ENCODE peak calls at places on chromosomes 4 and X, in ten cellular contexts. One of them, this sample, is unnamed. For H3K9me3, the result is how much of the 10 kb centered on the place peaks cover.

GRCh38 chr4:152784490-152785195 is 4.9 kb downstream of the ARFIP1 start:
- DNase-seq in right atrium auricular region: no peak
- DNase-seq in IMR-90: peak
- DNase-seq in A549: peak
- DNase-seq in heart right ventricle: peak
- DNase-seq in heart left ventricle: no peak
- DNase-seq in transverse colon: peak
- DNase-seq in suprapubic skin: no peak
- DNase-seq in CD4-positive, alpha-beta T cell: no peak
- DNase-seq in psoas muscle: no peak
- DNase-seq in this sample: no peak

GRCh38 chrX:123093792-123094191 is 90.3 kb upstream of the GRIA3 start:
- DNase-seq in right atrium auricular region: no peak
- DNase-seq in IMR-90: no peak
- DNase-seq in A549: no peak
- DNase-seq in heart right ventricle: no peak
- DNase-seq in heart left ventricle: no peak
- DNase-seq in transverse colon: no peak
- DNase-seq in suprapubic skin: no peak
- DNase-seq in CD4-positive, alpha-beta T cell: no peak
- DNase-seq in psoas muscle: no peak
- DNase-seq in this sample: no peak

GRCh38 chrX:16204538-16204937 is 37.3 kb downstream of the MAGEB17 start:
- DNase-seq in right atrium auricular region: no peak
- DNase-seq in IMR-90: no peak
- DNase-seq in A549: no peak
- DNase-seq in heart right ventricle: no peak
- DNase-seq in heart left ventricle: no peak
- DNase-seq in transverse colon: no peak
- DNase-seq in suprapubic skin: no peak
- DNase-seq in CD4-positive, alpha-beta T cell: no peak
- DNase-seq in psoas muscle: no peak
- DNase-seq in this sample: no peak

GRCh38 chrX:47311857-47312774 is 58.3 kb upstream of the ZNF157 start:
- DNase-seq in right atrium auricular region: no peak
- DNase-seq in IMR-90: peak
- DNase-seq in A549: peak
- DNase-seq in heart right ventricle: peak
- DNase-seq in heart left ventricle: no peak
- DNase-seq in transverse colon: peak
- DNase-seq in suprapubic skin: no peak
- DNase-seq in CD4-positive, alpha-beta T cell: peak
- DNase-seq in psoas muscle: no peak
- DNase-seq in this sample: peak

GRCh38 chr4:46992338-46992737 is 1.0 kb downstream of the GABRA4 start:
- DNase-seq in right atrium auricular region: no peak
- DNase-seq in IMR-90: no peak
- DNase-seq in A549: no peak
- DNase-seq in heart right ventricle: no peak
- DNase-seq in heart left ventricle: no peak
- DNase-seq in transverse colon: no peak
- DNase-seq in suprapubic skin: no peak
- DNase-seq in CD4-positive, alpha-beta T cell: no peak
- DNase-seq in psoas muscle: no peak
- DNase-seq in this sample: no peak

GRCh38 chrX:154350429-154351182 is 23.8 kb downstream of the FLNA start:
- DNase-seq in right atrium auricular region: no peak
- DNase-seq in IMR-90: no peak
- DNase-seq in A549: no peak
- DNase-seq in heart right ventricle: no peak
- DNase-seq in heart left ventricle: no peak
- DNase-seq in transverse colon: peak
- DNase-seq in suprapubic skin: no peak
- DNase-seq in CD4-positive, alpha-beta T cell: no peak
- DNase-seq in psoas muscle: peak
- DNase-seq in this sample: peak

GRCh38 chr4:25307596-25307995 is 5.0 kb upstream of the ZCCHC4 start:
- DNase-seq in right atrium auricular region: no peak
- DNase-seq in IMR-90: no peak
- DNase-seq in A549: no peak
- DNase-seq in heart right ventricle: no peak
- DNase-seq in heart left ventricle: no peak
- DNase-seq in transverse colon: no peak
- DNase-seq in suprapubic skin: no peak
- DNase-seq in CD4-positive, alpha-beta T cell: no peak
- DNase-seq in psoas muscle: no peak
- DNase-seq in this sample: no peak

GRCh38 chr4:183599690-183600089 is 59.3 kb downstream of the RWDD4 start:
- DNase-seq in right atrium auricular region: no peak
- DNase-seq in IMR-90: no peak
- DNase-seq in A549: no peak
- DNase-seq in heart right ventricle: no peak
- DNase-seq in heart left ventricle: no peak
- DNase-seq in transverse colon: no peak
- DNase-seq in suprapubic skin: no peak
- DNase-seq in CD4-positive, alpha-beta T cell: no peak
- DNase-seq in psoas muscle: no peak
- DNase-seq in this sample: no peak

GRCh38 chr4:108080752-108081151 is 88.0 kb downstream of the LEF1 start:
- DNase-seq in right atrium auricular region: no peak
- DNase-seq in IMR-90: no peak
- DNase-seq in A549: no peak
- DNase-seq in heart right ventricle: no peak
- DNase-seq in heart left ventricle: no peak
- DNase-seq in transverse colon: no peak
- DNase-seq in suprapubic skin: no peak
- DNase-seq in CD4-positive, alpha-beta T cell: peak
- DNase-seq in psoas muscle: no peak
- DNase-seq in this sample: no peak

GRCh38 chr4:145773581-145774234 is 93.8 kb downstream of the C4orf51 start:
- DNase-seq in right atrium auricular region: no peak
- DNase-seq in IMR-90: no peak
- DNase-seq in A549: no peak
- DNase-seq in heart right ventricle: no peak
- DNase-seq in heart left ventricle: peak
- DNase-seq in transverse colon: peak
- DNase-seq in suprapubic skin: no peak
- DNase-seq in CD4-positive, alpha-beta T cell: no peak
- DNase-seq in psoas muscle: no peak
- DNase-seq in this sample: no peak

GRCh38 chrX:49193542-49193964 is 6.4 kb downstream of the SYP start:
- DNase-seq in right atrium auricular region: no peak
- DNase-seq in IMR-90: no peak
- DNase-seq in A549: no peak
- DNase-seq in heart right ventricle: no peak
- DNase-seq in heart left ventricle: no peak
- DNase-seq in transverse colon: no peak
- DNase-seq in suprapubic skin: no peak
- DNase-seq in CD4-positive, alpha-beta T cell: no peak
- DNase-seq in psoas muscle: no peak
- DNase-seq in this sample: no peak

GRCh38 chrX:152637649-152638442 is at the start of gene GABRQ:
- DNase-seq in right atrium auricular region: no peak
- DNase-seq in IMR-90: no peak
- DNase-seq in A549: peak
- DNase-seq in heart right ventricle: no peak
- DNase-seq in heart left ventricle: no peak
- DNase-seq in transverse colon: peak
- DNase-seq in suprapubic skin: no peak
- DNase-seq in CD4-positive, alpha-beta T cell: no peak
- DNase-seq in psoas muscle: no peak
- DNase-seq in this sample: no peak

GRCh38 chr4:80173387-80173786 is 23.9 kb upstream of the PRDM8 start:
- DNase-seq in right atrium auricular region: no peak
- DNase-seq in IMR-90: peak
- DNase-seq in A549: no peak
- DNase-seq in heart right ventricle: no peak
- DNase-seq in heart left ventricle: no peak
- DNase-seq in transverse colon: no peak
- DNase-seq in suprapubic skin: no peak
- DNase-seq in CD4-positive, alpha-beta T cell: peak
- DNase-seq in psoas muscle: no peak
- DNase-seq in this sample: no peak

GRCh38 chr4:4418676-4419370 is 31.9 kb downstream of the NSG1 start:
- DNase-seq in right atrium auricular region: no peak
- DNase-seq in IMR-90: no peak
- DNase-seq in A549: no peak
- DNase-seq in heart right ventricle: no peak
- DNase-seq in heart left ventricle: peak
- DNase-seq in transverse colon: no peak
- DNase-seq in suprapubic skin: no peak
- DNase-seq in CD4-positive, alpha-beta T cell: no peak
- DNase-seq in psoas muscle: no peak
- DNase-seq in this sample: no peak

DNA sequence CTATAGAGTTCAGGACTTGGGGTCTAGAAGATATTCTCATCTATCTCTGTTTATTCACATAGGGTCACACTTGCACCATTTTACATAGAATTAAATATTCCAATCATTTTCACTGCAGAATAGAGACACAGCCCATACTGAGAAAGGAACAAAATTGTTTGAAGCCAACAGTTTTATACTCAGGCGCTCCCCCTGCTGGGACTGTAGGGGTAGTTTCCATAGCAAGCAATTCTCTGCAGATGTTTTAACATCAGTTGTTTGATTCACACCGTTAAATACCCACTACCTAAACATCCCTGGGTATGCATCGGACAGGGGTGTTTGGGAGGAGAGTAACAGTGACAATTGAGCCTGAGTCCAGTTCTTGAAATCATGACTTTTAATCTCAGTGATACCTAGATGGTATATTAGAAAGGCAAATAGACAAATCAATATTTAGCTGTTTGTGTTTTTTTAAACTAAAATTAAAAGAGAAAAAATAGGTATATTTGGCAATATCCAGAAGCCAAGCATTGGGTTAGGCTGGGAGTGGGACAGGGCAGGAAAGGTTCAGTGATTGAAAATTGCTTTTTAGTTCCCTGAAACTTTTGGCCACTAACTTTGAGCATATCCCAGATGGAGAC is 33.8 kb downstream of the LONRF3 start:
- DNase-seq in right atrium auricular region: no peak
- DNase-seq in IMR-90: peak
- DNase-seq in A549: peak
- DNase-seq in heart right ventricle: peak
- DNase-seq in heart left ventricle: no peak
- DNase-seq in transverse colon: peak
- DNase-seq in suprapubic skin: no peak
- DNase-seq in CD4-positive, alpha-beta T cell: peak
- DNase-seq in psoas muscle: no peak
- DNase-seq in this sample: no peak
- TF ChIP-seq CTCF in right atrium auricular region: peak
- TF ChIP-seq CTCF in IMR-90: peak
- TF ChIP-seq CTCF in A549: peak
- TF ChIP-seq CTCF in heart right ventricle: peak
- TF ChIP-seq CTCF in heart left ventricle: peak
- TF ChIP-seq CTCF in transverse colon: peak
- TF ChIP-seq CTCF in suprapubic skin: no peak
- TF ChIP-seq CTCF in CD4-positive, alpha-beta T cell: peak
- TF ChIP-seq CTCF in psoas muscle: peak
- TF ChIP-seq CTCF in this sample: peak

GRCh38 chr4:174592256-174592984 is 70.1 kb upstream of the HPGD start:
- DNase-seq in right atrium auricular region: no peak
- DNase-seq in IMR-90: no peak
- DNase-seq in A549: no peak
- DNase-seq in heart right ventricle: no peak
- DNase-seq in heart left ventricle: no peak
- DNase-seq in transverse colon: no peak
- DNase-seq in suprapubic skin: no peak
- DNase-seq in CD4-positive, alpha-beta T cell: no peak
- DNase-seq in psoas muscle: no peak
- DNase-seq in this sample: no peak
- H3K27ac ChIP-seq in right atrium auricular region: no peak
- H3K27ac ChIP-seq in IMR-90: no peak
- H3K27ac ChIP-seq in A549: peak
- H3K27ac ChIP-seq in heart right ventricle: no peak
- H3K27ac ChIP-seq in heart left ventricle: no peak
- H3K27ac ChIP-seq in transverse colon: no peak
- H3K27ac ChIP-seq in suprapubic skin: no peak
- H3K27ac ChIP-seq in CD4-positive, alpha-beta T cell: no peak
- H3K27ac ChIP-seq in psoas muscle: no peak
- H3K27ac ChIP-seq in this sample: no peak

GRCh38 chrX:1291110-1291740 is 22.6 kb downstream of the CSF2RA start:
- DNase-seq in right atrium auricular region: no peak
- DNase-seq in IMR-90: no peak
- DNase-seq in A549: no peak
- DNase-seq in heart right ventricle: no peak
- DNase-seq in heart left ventricle: no peak
- DNase-seq in transverse colon: no peak
- DNase-seq in suprapubic skin: no peak
- DNase-seq in CD4-positive, alpha-beta T cell: no peak
- DNase-seq in psoas muscle: no peak
- DNase-seq in this sample: peak
- H3K9me3 ChIP-seq in right atrium auricular region: under half
- H3K9me3 ChIP-seq in IMR-90: under half
- H3K9me3 ChIP-seq in A549: under half
- H3K9me3 ChIP-seq in heart right ventricle: under half
- H3K9me3 ChIP-seq in heart left ventricle: under half
- H3K9me3 ChIP-seq in transverse colon: under half
- H3K9me3 ChIP-seq in suprapubic skin: under half
- H3K9me3 ChIP-seq in CD4-positive, alpha-beta T cell: under half
- H3K9me3 ChIP-seq in psoas muscle: under half
- H3K9me3 ChIP-seq in this sample: under half

DNA sequence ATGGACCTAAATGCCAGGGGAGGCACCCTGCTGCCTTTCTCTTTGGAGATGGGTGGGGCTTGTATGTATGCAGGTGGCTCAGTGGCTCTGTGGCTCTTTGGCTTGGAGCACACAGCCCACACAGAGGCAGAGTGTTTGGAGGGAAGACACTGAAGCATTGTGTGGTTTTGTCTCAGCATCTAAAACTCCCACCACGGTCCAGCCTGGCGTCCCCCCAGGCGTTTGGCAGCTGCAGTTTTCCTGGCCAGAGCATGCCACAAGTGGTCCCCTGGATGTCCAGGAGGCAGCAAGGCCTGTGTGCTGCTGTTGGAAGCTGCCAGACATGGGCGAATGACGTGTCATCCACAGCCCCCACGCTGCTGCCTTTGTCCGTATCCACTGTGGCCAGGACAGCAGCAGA is 32.2 kb upstream of the PSAPL1 start:
- DNase-seq in right atrium auricular region: no peak
- DNase-seq in IMR-90: no peak
- DNase-seq in A549: no peak
- DNase-seq in heart right ventricle: no peak
- DNase-seq in heart left ventricle: no peak
- DNase-seq in transverse colon: no peak
- DNase-seq in suprapubic skin: no peak
- DNase-seq in CD4-positive, alpha-beta T cell: no peak
- DNase-seq in psoas muscle: no peak
- DNase-seq in this sample: no peak
- TF ChIP-seq CTCF in right atrium auricular region: no peak
- TF ChIP-seq CTCF in IMR-90: no peak
- TF ChIP-seq CTCF in A549: no peak
- TF ChIP-seq CTCF in heart right ventricle: no peak
- TF ChIP-seq CTCF in heart left ventricle: no peak
- TF ChIP-seq CTCF in transverse colon: no peak
- TF ChIP-seq CTCF in suprapubic skin: no peak
- TF ChIP-seq CTCF in CD4-positive, alpha-beta T cell: no peak
- TF ChIP-seq CTCF in psoas muscle: no peak
- TF ChIP-seq CTCF in this sample: no peak

GRCh38 chr4:168836482-168836881 is 173.6 kb downstream of the CBR4 start:
- DNase-seq in right atrium auricular region: no peak
- DNase-seq in IMR-90: no peak
- DNase-seq in A549: no peak
- DNase-seq in heart right ventricle: peak
- DNase-seq in heart left ventricle: peak
- DNase-seq in transverse colon: no peak
- DNase-seq in suprapubic skin: no peak
- DNase-seq in CD4-positive, alpha-beta T cell: no peak
- DNase-seq in psoas muscle: peak
- DNase-seq in this sample: no peak
- H3K27ac ChIP-seq in right atrium auricular region: peak
- H3K27ac ChIP-seq in IMR-90: no peak
- H3K27ac ChIP-seq in A549: peak
- H3K27ac ChIP-seq in heart right ventricle: peak
- H3K27ac ChIP-seq in heart left ventricle: peak
- H3K27ac ChIP-seq in transverse colon: peak
- H3K27ac ChIP-seq in suprapubic skin: no peak
- H3K27ac ChIP-seq in CD4-positive, alpha-beta T cell: no peak
- H3K27ac ChIP-seq in psoas muscle: peak
- H3K27ac ChIP-seq in this sample: no peak